ENCODE peak calls at places on chromosome 13, in six cellular contexts. One of them, this sample, is unnamed. For H3K27me3, the result is how much of the 10 kb centered on the place peaks cover.

GRCh38 chr13:114129649-114130062 is 2.8 kb downstream of the RASA3 start:
- DNase-seq in pancreas: no peak
- DNase-seq in fibroblast of lung: no peak
- DNase-seq in Peyer's patch: no peak
- DNase-seq in CD4-positive, alpha-beta T cell: no peak
- DNase-seq in effector memory CD4-positive, alpha-beta T cell: no peak
- DNase-seq in this sample: no peak

GRCh38 chr13:57123660-57124059 is 17.1 kb upstream of the PRR20A start:
- DNase-seq in pancreas: no peak
- DNase-seq in fibroblast of lung: peak
- DNase-seq in Peyer's patch: no peak
- DNase-seq in CD4-positive, alpha-beta T cell: no peak
- DNase-seq in effector memory CD4-positive, alpha-beta T cell: no peak
- DNase-seq in this sample: no peak

GRCh38 chr13:44306401-44307192 is 67.0 kb upstream of the SERP2 start:
- DNase-seq in pancreas: no peak
- DNase-seq in fibroblast of lung: peak
- DNase-seq in Peyer's patch: peak
- DNase-seq in CD4-positive, alpha-beta T cell: no peak
- DNase-seq in effector memory CD4-positive, alpha-beta T cell: no peak
- DNase-seq in this sample: no peak

GRCh38 chr13:72050251-72050650 is 183.2 kb upstream of the DACH1 start:
- DNase-seq in pancreas: no peak
- DNase-seq in fibroblast of lung: no peak
- DNase-seq in Peyer's patch: no peak
- DNase-seq in CD4-positive, alpha-beta T cell: no peak
- DNase-seq in effector memory CD4-positive, alpha-beta T cell: no peak
- DNase-seq in this sample: no peak

GRCh38 chr13:87094646-87095045 is 576.5 kb upstream of the SLITRK5 start:
- DNase-seq in pancreas: no peak
- DNase-seq in fibroblast of lung: peak
- DNase-seq in Peyer's patch: no peak
- DNase-seq in CD4-positive, alpha-beta T cell: no peak
- DNase-seq in effector memory CD4-positive, alpha-beta T cell: no peak
- DNase-seq in this sample: no peak

GRCh38 chr13:80084086-80084676 is 256.7 kb downstream of the SPRY2 start:
- DNase-seq in pancreas: no peak
- DNase-seq in fibroblast of lung: peak
- DNase-seq in Peyer's patch: no peak
- DNase-seq in CD4-positive, alpha-beta T cell: no peak
- DNase-seq in effector memory CD4-positive, alpha-beta T cell: no peak
- DNase-seq in this sample: no peak

GRCh38 chr13:32016631-32017030 is 14.9 kb upstream of the FRY start:
- DNase-seq in pancreas: no peak
- DNase-seq in fibroblast of lung: no peak
- DNase-seq in Peyer's patch: no peak
- DNase-seq in CD4-positive, alpha-beta T cell: no peak
- DNase-seq in effector memory CD4-positive, alpha-beta T cell: no peak
- DNase-seq in this sample: no peak

GRCh38 chr13:20019033-20019432 is 60.5 kb downstream of the ZMYM2 start:
- DNase-seq in pancreas: no peak
- DNase-seq in fibroblast of lung: no peak
- DNase-seq in Peyer's patch: no peak
- DNase-seq in CD4-positive, alpha-beta T cell: no peak
- DNase-seq in effector memory CD4-positive, alpha-beta T cell: no peak
- DNase-seq in this sample: no peak

GRCh38 chr13:68727788-68728187 is 1379.8 kb upstream of the ATXN8OS start:
- DNase-seq in pancreas: no peak
- DNase-seq in fibroblast of lung: no peak
- DNase-seq in Peyer's patch: no peak
- DNase-seq in CD4-positive, alpha-beta T cell: no peak
- DNase-seq in effector memory CD4-positive, alpha-beta T cell: no peak
- DNase-seq in this sample: no peak

GRCh38 chr13:49993666-49994065 is 3.2 kb upstream of the TRIM13 start:
- DNase-seq in pancreas: no peak
- DNase-seq in fibroblast of lung: no peak
- DNase-seq in Peyer's patch: no peak
- DNase-seq in CD4-positive, alpha-beta T cell: no peak
- DNase-seq in effector memory CD4-positive, alpha-beta T cell: no peak
- DNase-seq in this sample: no peak

GRCh38 chr13:73754727-73755292 is 379.4 kb downstream of the KLF12 start:
- DNase-seq in pancreas: no peak
- DNase-seq in fibroblast of lung: peak
- DNase-seq in Peyer's patch: no peak
- DNase-seq in CD4-positive, alpha-beta T cell: no peak
- DNase-seq in effector memory CD4-positive, alpha-beta T cell: no peak
- DNase-seq in this sample: no peak

GRCh38 chr13:73803997-73804396 is 330.2 kb downstream of the KLF12 start:
- DNase-seq in pancreas: no peak
- DNase-seq in fibroblast of lung: peak
- DNase-seq in Peyer's patch: no peak
- DNase-seq in CD4-positive, alpha-beta T cell: no peak
- DNase-seq in effector memory CD4-positive, alpha-beta T cell: no peak
- DNase-seq in this sample: no peak

GRCh38 chr13:42970824-42971669 is 21.0 kb downstream of the EPSTI1 start:
- DNase-seq in pancreas: no peak
- DNase-seq in fibroblast of lung: peak
- DNase-seq in Peyer's patch: peak
- DNase-seq in CD4-positive, alpha-beta T cell: peak
- DNase-seq in effector memory CD4-positive, alpha-beta T cell: no peak
- DNase-seq in this sample: no peak

DNA sequence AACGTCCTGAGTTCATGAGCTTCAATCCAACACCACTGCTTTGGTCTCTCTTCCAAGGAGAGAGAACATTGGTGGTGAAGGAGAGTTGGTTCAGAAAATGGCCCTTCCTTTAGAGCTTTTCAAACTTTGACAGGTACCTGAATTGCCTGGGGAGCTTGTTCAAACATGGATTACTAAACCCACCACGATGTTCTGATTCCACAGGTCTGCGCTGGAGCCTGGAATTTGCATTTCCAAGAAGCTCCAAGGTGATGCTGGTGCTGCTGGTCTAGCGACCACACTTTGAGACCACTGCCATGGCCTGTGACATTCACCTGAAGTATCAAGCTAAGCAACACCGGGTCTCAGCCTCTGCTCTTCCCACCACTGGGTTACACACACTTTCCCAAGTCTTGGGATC is 60.2 kb downstream of the GSX1 start:
- DNase-seq in pancreas: no peak
- DNase-seq in fibroblast of lung: no peak
- DNase-seq in Peyer's patch: no peak
- DNase-seq in CD4-positive, alpha-beta T cell: no peak
- DNase-seq in effector memory CD4-positive, alpha-beta T cell: no peak
- DNase-seq in this sample: no peak
- H3K27me3 ChIP-seq in pancreas: under half
- H3K27me3 ChIP-seq in fibroblast of lung: under half
- H3K27me3 ChIP-seq in Peyer's patch: under half
- H3K27me3 ChIP-seq in CD4-positive, alpha-beta T cell: under half
- H3K27me3 ChIP-seq in effector memory CD4-positive, alpha-beta T cell: under half
- H3K27me3 ChIP-seq in this sample: under half

GRCh38 chr13:106372199-106373160 is 163.0 kb downstream of the EFNB2 start:
- DNase-seq in pancreas: no peak
- DNase-seq in fibroblast of lung: peak
- DNase-seq in Peyer's patch: no peak
- DNase-seq in CD4-positive, alpha-beta T cell: no peak
- DNase-seq in effector memory CD4-positive, alpha-beta T cell: no peak
- DNase-seq in this sample: no peak

GRCh38 chr13:106373304-106373988 is 162.0 kb downstream of the EFNB2 start:
- DNase-seq in pancreas: no peak
- DNase-seq in fibroblast of lung: peak
- DNase-seq in Peyer's patch: no peak
- DNase-seq in CD4-positive, alpha-beta T cell: no peak
- DNase-seq in effector memory CD4-positive, alpha-beta T cell: no peak
- DNase-seq in this sample: no peak

GRCh38 chr13:106369091-106369490 is 166.4 kb downstream of the EFNB2 start:
- DNase-seq in pancreas: no peak
- DNase-seq in fibroblast of lung: no peak
- DNase-seq in Peyer's patch: no peak
- DNase-seq in CD4-positive, alpha-beta T cell: no peak
- DNase-seq in effector memory CD4-positive, alpha-beta T cell: no peak
- DNase-seq in this sample: no peak

GRCh38 chr13:106369858-106370257 is 165.6 kb downstream of the EFNB2 start:
- DNase-seq in pancreas: no peak
- DNase-seq in fibroblast of lung: no peak
- DNase-seq in Peyer's patch: no peak
- DNase-seq in CD4-positive, alpha-beta T cell: no peak
- DNase-seq in effector memory CD4-positive, alpha-beta T cell: no peak
- DNase-seq in this sample: no peak

DNA sequence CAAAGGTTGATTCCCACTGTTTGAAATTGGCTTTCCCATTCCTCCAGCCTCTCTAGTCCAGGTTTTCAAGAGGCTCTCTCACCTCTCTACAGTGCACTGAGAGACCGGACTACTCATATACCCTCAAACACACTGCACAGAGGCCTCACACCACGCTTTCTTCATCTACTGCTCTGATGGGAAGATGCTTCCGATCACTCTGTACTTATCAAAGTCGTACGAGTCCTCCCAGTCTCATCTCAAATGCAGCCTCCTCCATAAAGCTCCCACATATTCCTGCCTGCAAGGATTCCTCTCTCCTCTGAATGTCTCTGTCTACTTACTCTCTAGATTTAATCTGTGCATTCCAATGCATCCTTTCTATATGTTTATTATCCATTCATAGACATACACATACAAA is 164.4 kb downstream of the EFNB2 start:
- DNase-seq in pancreas: no peak
- DNase-seq in fibroblast of lung: no peak
- DNase-seq in Peyer's patch: no peak
- DNase-seq in CD4-positive, alpha-beta T cell: no peak
- DNase-seq in effector memory CD4-positive, alpha-beta T cell: no peak
- DNase-seq in this sample: no peak
- H3K27ac ChIP-seq in pancreas: no peak
- H3K27ac ChIP-seq in fibroblast of lung: no peak
- H3K27ac ChIP-seq in Peyer's patch: no peak
- H3K27ac ChIP-seq in CD4-positive, alpha-beta T cell: no peak
- H3K27ac ChIP-seq in effector memory CD4-positive, alpha-beta T cell: no peak
- H3K27ac ChIP-seq in this sample: no peak

GRCh38 chr13:93686399-93686798 is 459.8 kb downstream of the GPC6 start:
- DNase-seq in pancreas: no peak
- DNase-seq in fibroblast of lung: no peak
- DNase-seq in Peyer's patch: no peak
- DNase-seq in CD4-positive, alpha-beta T cell: no peak
- DNase-seq in effector memory CD4-positive, alpha-beta T cell: no peak
- DNase-seq in this sample: no peak
- H3K27me3 ChIP-seq in pancreas: under half
- H3K27me3 ChIP-seq in fibroblast of lung: under half
- H3K27me3 ChIP-seq in Peyer's patch: under half
- H3K27me3 ChIP-seq in CD4-positive, alpha-beta T cell: under half
- H3K27me3 ChIP-seq in effector memory CD4-positive, alpha-beta T cell: under half
- H3K27me3 ChIP-seq in this sample: under half

GRCh38 chr13:23427342-23428182 is 5.9 kb downstream of the SACS start:
- DNase-seq in pancreas: peak
- DNase-seq in fibroblast of lung: peak
- DNase-seq in Peyer's patch: no peak
- DNase-seq in CD4-positive, alpha-beta T cell: no peak
- DNase-seq in effector memory CD4-positive, alpha-beta T cell: no peak
- DNase-seq in this sample: no peak
- H3K27ac ChIP-seq in pancreas: peak
- H3K27ac ChIP-seq in fibroblast of lung: peak
- H3K27ac ChIP-seq in Peyer's patch: peak
- H3K27ac ChIP-seq in CD4-positive, alpha-beta T cell: no peak
- H3K27ac ChIP-seq in effector memory CD4-positive, alpha-beta T cell: no peak
- H3K27ac ChIP-seq in this sample: no peak

GRCh38 chr13:98822238-98822606 is 69.8 kb upstream of the SLC15A1 start:
- DNase-seq in pancreas: no peak
- DNase-seq in fibroblast of lung: peak
- DNase-seq in Peyer's patch: no peak
- DNase-seq in CD4-positive, alpha-beta T cell: no peak
- DNase-seq in effector memory CD4-positive, alpha-beta T cell: no peak
- DNase-seq in this sample: no peak
- H3K27me3 ChIP-seq in pancreas: under half
- H3K27me3 ChIP-seq in fibroblast of lung: under half
- H3K27me3 ChIP-seq in Peyer's patch: under half
- H3K27me3 ChIP-seq in CD4-positive, alpha-beta T cell: under half
- H3K27me3 ChIP-seq in effector memory CD4-positive, alpha-beta T cell: under half
- H3K27me3 ChIP-seq in this sample: under half

GRCh38 chr13:39493966-39494365 is 109.0 kb downstream of the LHFPL6 start:
- DNase-seq in pancreas: no peak
- DNase-seq in fibroblast of lung: no peak
- DNase-seq in Peyer's patch: no peak
- DNase-seq in CD4-positive, alpha-beta T cell: no peak
- DNase-seq in effector memory CD4-positive, alpha-beta T cell: no peak
- DNase-seq in this sample: no peak
- H3K27ac ChIP-seq in pancreas: no peak
- H3K27ac ChIP-seq in fibroblast of lung: no peak
- H3K27ac ChIP-seq in Peyer's patch: no peak
- H3K27ac ChIP-seq in CD4-positive, alpha-beta T cell: no peak
- H3K27ac ChIP-seq in effector memory CD4-positive, alpha-beta T cell: no peak
- H3K27ac ChIP-seq in this sample: no peak

GRCh38 chr13:112069063-112069726 is 2.2 kb downstream of the SOX1 start:
- DNase-seq in pancreas: no peak
- DNase-seq in fibroblast of lung: no peak
- DNase-seq in Peyer's patch: no peak
- DNase-seq in CD4-positive, alpha-beta T cell: no peak
- DNase-seq in effector memory CD4-positive, alpha-beta T cell: no peak
- DNase-seq in this sample: no peak

GRCh38 chr13:112067871-112068305 is 939 bp downstream of the SOX1 start:
- DNase-seq in pancreas: no peak
- DNase-seq in fibroblast of lung: no peak
- DNase-seq in Peyer's patch: no peak
- DNase-seq in CD4-positive, alpha-beta T cell: no peak
- DNase-seq in effector memory CD4-positive, alpha-beta T cell: no peak
- DNase-seq in this sample: no peak

GRCh38 chr13:112068531-112069062 is 1.6 kb downstream of the SOX1 start:
- DNase-seq in pancreas: no peak
- DNase-seq in fibroblast of lung: no peak
- DNase-seq in Peyer's patch: no peak
- DNase-seq in CD4-positive, alpha-beta T cell: no peak
- DNase-seq in effector memory CD4-positive, alpha-beta T cell: no peak
- DNase-seq in this sample: no peak

GRCh38 chr13:112071011-112071901 is 4.3 kb downstream of the SOX1 start:
- DNase-seq in pancreas: no peak
- DNase-seq in fibroblast of lung: no peak
- DNase-seq in Peyer's patch: no peak
- DNase-seq in CD4-positive, alpha-beta T cell: no peak
- DNase-seq in effector memory CD4-positive, alpha-beta T cell: no peak
- DNase-seq in this sample: no peak

DNA sequence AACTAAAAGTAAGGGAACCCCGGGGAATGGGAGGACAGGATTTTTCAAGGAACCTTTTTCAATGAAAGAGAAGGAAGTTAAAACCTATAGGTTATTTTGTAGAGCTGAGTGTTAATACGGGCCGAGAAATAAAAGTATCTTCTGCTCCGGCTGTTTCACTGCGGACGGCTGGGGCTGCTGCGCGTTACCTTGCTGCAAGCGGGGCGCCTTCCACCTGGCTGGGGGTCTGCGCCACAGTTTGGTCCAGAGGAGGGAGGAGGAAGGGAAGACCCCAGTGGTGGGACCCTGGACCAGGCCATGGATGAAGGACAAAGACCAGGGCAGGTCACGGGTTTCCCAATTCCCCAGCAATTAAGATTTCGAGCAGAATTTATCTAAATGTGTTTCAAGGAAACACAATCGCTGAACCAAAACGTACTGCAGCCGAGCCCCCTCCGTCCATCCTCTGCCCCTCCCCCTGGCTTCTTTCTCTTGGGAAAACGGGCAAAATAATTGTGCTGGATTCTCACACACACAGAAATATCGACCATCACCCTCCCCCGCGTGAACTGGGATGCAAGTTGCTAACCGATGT is 2.9 kb downstream of the SOX1 start:
- DNase-seq in pancreas: no peak
- DNase-seq in fibroblast of lung: no peak
- DNase-seq in Peyer's patch: no peak
- DNase-seq in CD4-positive, alpha-beta T cell: no peak
- DNase-seq in effector memory CD4-positive, alpha-beta T cell: no peak
- DNase-seq in this sample: no peak
- H3K27me3 ChIP-seq in pancreas: half or more
- H3K27me3 ChIP-seq in fibroblast of lung: under half
- H3K27me3 ChIP-seq in Peyer's patch: under half
- H3K27me3 ChIP-seq in CD4-positive, alpha-beta T cell: half or more
- H3K27me3 ChIP-seq in effector memory CD4-positive, alpha-beta T cell: under half
- H3K27me3 ChIP-seq in this sample: under half

GRCh38 chr13:107743523-107743922 is 471.8 kb downstream of the LIG4 start:
- DNase-seq in pancreas: no peak
- DNase-seq in fibroblast of lung: no peak
- DNase-seq in Peyer's patch: no peak
- DNase-seq in CD4-positive, alpha-beta T cell: no peak
- DNase-seq in effector memory CD4-positive, alpha-beta T cell: no peak
- DNase-seq in this sample: no peak
- H3K27ac ChIP-seq in pancreas: no peak
- H3K27ac ChIP-seq in fibroblast of lung: no peak
- H3K27ac ChIP-seq in Peyer's patch: no peak
- H3K27ac ChIP-seq in CD4-positive, alpha-beta T cell: no peak
- H3K27ac ChIP-seq in effector memory CD4-positive, alpha-beta T cell: no peak
- H3K27ac ChIP-seq in this sample: no peak

This sample was measured in CD8-positive, alpha-beta T cell.